ENCODE peak calls at places on chromosomes 12 and 14, in nine cellular contexts. One of them, this sample, is unnamed.

GRCh38 chr12:1122803-1123202 is 131.8 kb downstream of the ERC1 start:
- DNase-seq in thoracic aorta: no peak
- DNase-seq in cardiac muscle cell: peak; percentile 22
- DNase-seq in AG04450: no peak
- DNase-seq in dorsolateral prefrontal cortex: no peak
- DNase-seq in HepG2: no peak
- DNase-seq in fibroblast of lung: no peak
- DNase-seq in IMR-90: no peak
- DNase-seq in brain microvascular endothelial cell: no peak
- DNase-seq in this sample: no peak

GRCh38 chr14:50531595-50532501 is 521 bp downstream of the MAP4K5 start:
- DNase-seq in thoracic aorta: peak; percentile 9
- DNase-seq in cardiac muscle cell: peak; percentile 77
- DNase-seq in AG04450: no peak
- DNase-seq in dorsolateral prefrontal cortex: peak; percentile 50
- DNase-seq in HepG2: no peak
- DNase-seq in fibroblast of lung: peak; percentile 41
- DNase-seq in IMR-90: peak; percentile 29
- DNase-seq in brain microvascular endothelial cell: peak; percentile 12
- DNase-seq in this sample: peak; percentile 52

GRCh38 chr12:115632323-115632722 is 645.2 kb downstream of the MED13L start:
- DNase-seq in thoracic aorta: no peak
- DNase-seq in cardiac muscle cell: no peak
- DNase-seq in AG04450: no peak
- DNase-seq in dorsolateral prefrontal cortex: no peak
- DNase-seq in HepG2: no peak
- DNase-seq in fibroblast of lung: peak; percentile 35
- DNase-seq in IMR-90: peak; percentile 28
- DNase-seq in brain microvascular endothelial cell: no peak
- DNase-seq in this sample: peak; percentile 15

GRCh38 chr14:61474021-61474420 is 152.6 kb downstream of the PRKCH start:
- DNase-seq in thoracic aorta: no peak
- DNase-seq in cardiac muscle cell: no peak
- DNase-seq in AG04450: no peak
- DNase-seq in dorsolateral prefrontal cortex: no peak
- DNase-seq in HepG2: no peak
- DNase-seq in fibroblast of lung: no peak
- DNase-seq in IMR-90: no peak
- DNase-seq in brain microvascular endothelial cell: no peak
- DNase-seq in this sample: no peak

GRCh38 chr14:91237219-91237618 is 7.3 kb downstream of the GPR68 start:
- DNase-seq in thoracic aorta: no peak
- DNase-seq in cardiac muscle cell: no peak
- DNase-seq in AG04450: peak; percentile 27
- DNase-seq in dorsolateral prefrontal cortex: no peak
- DNase-seq in HepG2: no peak
- DNase-seq in fibroblast of lung: peak; percentile 25
- DNase-seq in IMR-90: peak; percentile 81
- DNase-seq in brain microvascular endothelial cell: peak; percentile 75
- DNase-seq in this sample: peak; percentile 88

GRCh38 chr14:36344211-36344610 is 23.8 kb upstream of the MBIP start:
- DNase-seq in thoracic aorta: no peak
- DNase-seq in cardiac muscle cell: no peak
- DNase-seq in AG04450: no peak
- DNase-seq in dorsolateral prefrontal cortex: no peak
- DNase-seq in HepG2: no peak
- DNase-seq in fibroblast of lung: no peak
- DNase-seq in IMR-90: peak; percentile 10
- DNase-seq in brain microvascular endothelial cell: no peak
- DNase-seq in this sample: no peak

GRCh38 chr12:25655702-25656101 is 102.6 kb upstream of the LMNTD1 start:
- DNase-seq in thoracic aorta: no peak
- DNase-seq in cardiac muscle cell: no peak
- DNase-seq in AG04450: no peak
- DNase-seq in dorsolateral prefrontal cortex: no peak
- DNase-seq in HepG2: no peak
- DNase-seq in fibroblast of lung: no peak
- DNase-seq in IMR-90: no peak
- DNase-seq in brain microvascular endothelial cell: no peak
- DNase-seq in this sample: no peak

GRCh38 chr14:88825078-88825458 is 617 bp downstream of the TTC8 start:
- DNase-seq in thoracic aorta: no peak
- DNase-seq in cardiac muscle cell: no peak
- DNase-seq in AG04450: no peak
- DNase-seq in dorsolateral prefrontal cortex: no peak
- DNase-seq in HepG2: no peak
- DNase-seq in fibroblast of lung: no peak
- DNase-seq in IMR-90: peak; percentile 23
- DNase-seq in brain microvascular endothelial cell: no peak
- DNase-seq in this sample: peak; percentile 31

GRCh38 chr12:105107176-105107496 is 395 bp upstream of the WASHC4 start:
- DNase-seq in thoracic aorta: no peak
- DNase-seq in cardiac muscle cell: no peak
- DNase-seq in AG04450: no peak
- DNase-seq in dorsolateral prefrontal cortex: no peak
- DNase-seq in HepG2: no peak
- DNase-seq in fibroblast of lung: peak; percentile 70
- DNase-seq in IMR-90: peak; percentile 62
- DNase-seq in brain microvascular endothelial cell: peak; percentile 45
- DNase-seq in this sample: peak; percentile 76

GRCh38 chr14:96745500-96746051 is 51.6 kb upstream of the VRK1 start:
- DNase-seq in thoracic aorta: no peak
- DNase-seq in cardiac muscle cell: no peak
- DNase-seq in AG04450: no peak
- DNase-seq in dorsolateral prefrontal cortex: no peak
- DNase-seq in HepG2: no peak
- DNase-seq in fibroblast of lung: no peak
- DNase-seq in IMR-90: no peak
- DNase-seq in brain microvascular endothelial cell: no peak
- DNase-seq in this sample: no peak

GRCh38 chr12:104219361-104219892 is 3.8 kb downstream of the TXNRD1 start:
- DNase-seq in thoracic aorta: no peak
- DNase-seq in cardiac muscle cell: no peak
- DNase-seq in AG04450: peak; percentile 92
- DNase-seq in dorsolateral prefrontal cortex: no peak
- DNase-seq in HepG2: peak; percentile 77
- DNase-seq in fibroblast of lung: peak; percentile 98
- DNase-seq in IMR-90: peak; percentile 98
- DNase-seq in brain microvascular endothelial cell: peak; percentile 86
- DNase-seq in this sample: peak; percentile 90

GRCh38 chr14:65471038-65471878 is 58.7 kb downstream of the FUT8 start:
- DNase-seq in thoracic aorta: no peak
- DNase-seq in cardiac muscle cell: peak; percentile 22
- DNase-seq in AG04450: no peak
- DNase-seq in dorsolateral prefrontal cortex: no peak
- DNase-seq in HepG2: no peak
- DNase-seq in fibroblast of lung: no peak
- DNase-seq in IMR-90: no peak
- DNase-seq in brain microvascular endothelial cell: no peak
- DNase-seq in this sample: no peak

GRCh38 chr14:101118746-101119610 is 215.5 kb upstream of the RTL1 start:
- DNase-seq in thoracic aorta: no peak
- DNase-seq in cardiac muscle cell: no peak
- DNase-seq in AG04450: no peak
- DNase-seq in dorsolateral prefrontal cortex: no peak
- DNase-seq in HepG2: no peak
- DNase-seq in fibroblast of lung: no peak
- DNase-seq in IMR-90: no peak
- DNase-seq in brain microvascular endothelial cell: no peak
- DNase-seq in this sample: no peak

GRCh38 chr14:101119830-101120571 is 216.5 kb upstream of the RTL1 start:
- DNase-seq in thoracic aorta: no peak
- DNase-seq in cardiac muscle cell: no peak
- DNase-seq in AG04450: no peak
- DNase-seq in dorsolateral prefrontal cortex: no peak
- DNase-seq in HepG2: no peak
- DNase-seq in fibroblast of lung: no peak
- DNase-seq in IMR-90: peak; percentile 11
- DNase-seq in brain microvascular endothelial cell: no peak
- DNase-seq in this sample: no peak

GRCh38 chr14:101122114-101122854 is 218.8 kb upstream of the RTL1 start:
- DNase-seq in thoracic aorta: no peak
- DNase-seq in cardiac muscle cell: no peak
- DNase-seq in AG04450: no peak
- DNase-seq in dorsolateral prefrontal cortex: no peak
- DNase-seq in HepG2: no peak
- DNase-seq in fibroblast of lung: no peak
- DNase-seq in IMR-90: no peak
- DNase-seq in brain microvascular endothelial cell: no peak
- DNase-seq in this sample: no peak

GRCh38 chr14:101121399-101122113 is 218.0 kb upstream of the RTL1 start:
- DNase-seq in thoracic aorta: no peak
- DNase-seq in cardiac muscle cell: no peak
- DNase-seq in AG04450: no peak
- DNase-seq in dorsolateral prefrontal cortex: no peak
- DNase-seq in HepG2: no peak
- DNase-seq in fibroblast of lung: no peak
- DNase-seq in IMR-90: no peak
- DNase-seq in brain microvascular endothelial cell: no peak
- DNase-seq in this sample: no peak

GRCh38 chr14:101120636-101121398 is 217.3 kb upstream of the RTL1 start:
- DNase-seq in thoracic aorta: no peak
- DNase-seq in cardiac muscle cell: no peak
- DNase-seq in AG04450: no peak
- DNase-seq in dorsolateral prefrontal cortex: no peak
- DNase-seq in HepG2: no peak
- DNase-seq in fibroblast of lung: no peak
- DNase-seq in IMR-90: no peak
- DNase-seq in brain microvascular endothelial cell: no peak
- DNase-seq in this sample: peak; percentile 25
- H3K4me3 ChIP-seq in thoracic aorta: peak overlapping the region; percentile 49
- H3K4me3 ChIP-seq in cardiac muscle cell: no peak overlapping the region
- H3K4me3 ChIP-seq in AG04450: no peak overlapping the region
- H3K4me3 ChIP-seq in dorsolateral prefrontal cortex: no peak overlapping the region
- H3K4me3 ChIP-seq in HepG2: no peak overlapping the region
- H3K4me3 ChIP-seq in fibroblast of lung: no peak overlapping the region
- H3K4me3 ChIP-seq in IMR-90: no peak overlapping the region
- H3K4me3 ChIP-seq in brain microvascular endothelial cell: no peak overlapping the region
- H3K4me3 ChIP-seq in this sample: no peak overlapping the region

DNA sequence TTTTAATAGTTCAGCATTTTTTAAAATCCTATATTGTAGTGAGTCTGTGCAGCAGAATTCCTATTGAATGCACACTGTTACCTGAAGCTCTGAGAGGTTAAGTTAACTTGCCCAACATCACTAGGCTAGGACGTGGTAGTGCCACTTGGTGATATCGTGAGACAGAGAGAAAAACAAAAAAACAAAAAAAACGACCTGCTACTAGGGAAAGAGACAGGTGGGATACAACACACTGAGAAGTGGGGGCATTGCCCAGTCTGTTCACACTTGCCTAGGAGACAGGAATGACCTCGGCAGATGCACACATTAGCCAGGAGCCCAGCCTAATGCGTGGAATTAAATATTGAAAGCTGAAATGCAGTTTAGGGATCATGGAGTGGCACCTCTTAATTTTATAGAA is 129.7 kb upstream of the CCND2 start:
- DNase-seq in thoracic aorta: no peak
- DNase-seq in cardiac muscle cell: no peak
- DNase-seq in AG04450: no peak
- DNase-seq in dorsolateral prefrontal cortex: no peak
- DNase-seq in HepG2: peak; percentile 20
- DNase-seq in fibroblast of lung: no peak
- DNase-seq in IMR-90: no peak
- DNase-seq in brain microvascular endothelial cell: no peak
- DNase-seq in this sample: no peak
- TF ChIP-seq CTCF in thoracic aorta: no peak
- TF ChIP-seq CTCF in cardiac muscle cell: no peak
- TF ChIP-seq CTCF in AG04450: no peak
- TF ChIP-seq CTCF in dorsolateral prefrontal cortex: no peak
- TF ChIP-seq CTCF in HepG2: no peak
- TF ChIP-seq CTCF in fibroblast of lung: no peak
- TF ChIP-seq CTCF in IMR-90: no peak
- TF ChIP-seq CTCF in brain microvascular endothelial cell: no peak
- TF ChIP-seq CTCF in this sample: no peak

DNA sequence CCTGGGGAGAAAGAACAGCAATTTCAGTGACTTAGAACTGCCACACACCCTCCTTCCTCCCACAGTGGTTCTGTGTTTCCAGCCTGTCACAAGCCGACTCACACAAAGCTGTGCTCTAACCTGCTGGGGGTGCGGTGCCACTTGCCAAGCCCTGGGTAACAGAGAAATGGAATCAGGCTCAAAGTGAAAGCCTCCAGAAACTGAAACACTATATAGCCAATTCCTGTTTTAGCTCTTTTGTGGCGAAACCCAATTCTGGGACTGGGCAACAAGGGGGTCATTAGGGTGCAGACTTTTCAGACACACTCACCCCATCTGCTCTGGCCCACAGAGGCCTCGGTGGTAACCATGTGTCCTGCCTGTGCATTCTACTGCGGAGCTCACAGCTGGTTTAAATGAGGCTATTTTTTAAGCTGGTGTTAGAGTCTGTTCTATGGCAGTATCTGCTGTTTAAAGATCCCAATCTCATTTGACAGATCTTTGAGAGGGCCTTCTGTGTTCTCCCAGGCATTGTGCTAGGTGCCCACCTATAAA is 15.2 kb upstream of the ACTR6 start:
- DNase-seq in thoracic aorta: no peak
- DNase-seq in cardiac muscle cell: no peak
- DNase-seq in AG04450: no peak
- DNase-seq in dorsolateral prefrontal cortex: no peak
- DNase-seq in HepG2: no peak
- DNase-seq in fibroblast of lung: no peak
- DNase-seq in IMR-90: no peak
- DNase-seq in brain microvascular endothelial cell: no peak
- DNase-seq in this sample: no peak
- H3K4me3 ChIP-seq in thoracic aorta: peak overlapping the region; percentile 48
- H3K4me3 ChIP-seq in cardiac muscle cell: no peak overlapping the region
- H3K4me3 ChIP-seq in AG04450: no peak overlapping the region
- H3K4me3 ChIP-seq in dorsolateral prefrontal cortex: no peak overlapping the region
- H3K4me3 ChIP-seq in HepG2: no peak overlapping the region
- H3K4me3 ChIP-seq in fibroblast of lung: peak overlapping the region; percentile 30
- H3K4me3 ChIP-seq in IMR-90: no peak overlapping the region
- H3K4me3 ChIP-seq in brain microvascular endothelial cell: no peak overlapping the region
- H3K4me3 ChIP-seq in this sample: no peak overlapping the region

DNA sequence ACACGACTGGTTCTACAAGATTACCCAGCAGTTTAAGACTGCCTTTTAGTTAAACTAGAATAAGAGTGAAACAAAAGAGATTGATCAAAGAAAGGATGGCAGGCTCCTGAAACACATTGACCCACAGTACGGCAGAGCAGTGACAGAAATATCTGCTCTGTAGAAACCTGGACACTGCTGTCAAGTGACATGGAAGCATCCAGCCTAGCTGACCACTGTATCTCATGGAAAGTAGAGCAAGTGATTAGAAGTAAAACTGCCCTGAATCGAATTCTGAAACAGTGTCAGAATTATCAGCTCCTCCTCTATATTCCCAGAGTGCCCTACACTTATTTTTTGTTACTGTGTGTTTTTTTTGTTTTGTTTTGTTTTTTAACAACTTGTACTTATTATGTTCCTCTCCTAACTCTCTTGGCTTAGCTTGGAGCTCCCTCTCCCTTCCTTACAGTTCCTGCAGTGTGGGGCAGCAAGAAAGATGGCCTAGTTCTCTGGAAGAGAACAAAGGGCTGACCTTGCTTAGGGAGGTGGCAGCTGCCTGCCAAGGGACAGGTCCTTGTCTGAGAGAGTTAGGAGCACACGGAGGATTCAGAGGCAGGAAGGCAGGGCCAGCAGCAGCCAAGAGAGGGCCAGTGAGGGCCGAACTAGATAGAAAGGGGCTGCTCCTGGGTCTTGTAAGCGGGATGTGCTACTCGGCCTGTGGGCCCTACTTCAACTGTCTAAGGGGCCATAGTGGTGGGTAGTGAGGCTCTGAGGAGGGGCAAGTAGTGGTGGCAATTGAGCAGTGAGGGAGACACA is 97.2 kb downstream of the PTPRR start:
- DNase-seq in thoracic aorta: no peak
- DNase-seq in cardiac muscle cell: no peak
- DNase-seq in AG04450: no peak
- DNase-seq in dorsolateral prefrontal cortex: no peak
- DNase-seq in HepG2: no peak
- DNase-seq in fibroblast of lung: no peak
- DNase-seq in IMR-90: no peak
- DNase-seq in brain microvascular endothelial cell: no peak
- DNase-seq in this sample: no peak
- TF ChIP-seq CTCF in thoracic aorta: no peak
- TF ChIP-seq CTCF in cardiac muscle cell: no peak
- TF ChIP-seq CTCF in AG04450: no peak
- TF ChIP-seq CTCF in dorsolateral prefrontal cortex: no peak
- TF ChIP-seq CTCF in HepG2: no peak
- TF ChIP-seq CTCF in fibroblast of lung: no peak
- TF ChIP-seq CTCF in IMR-90: no peak
- TF ChIP-seq CTCF in brain microvascular endothelial cell: no peak
- TF ChIP-seq CTCF in this sample: no peak